ENCODE peak calls at places on chromosomes 13 and 19, in six cellular contexts. One of them, this sample, is unnamed.

GRCh38 chr13:39527961-39528720 is 74.9 kb downstream of the LHFPL6 start:
- DNase-seq in tibial nerve: no peak
- DNase-seq in HepG2: no peak
- DNase-seq in sigmoid colon: no peak
- DNase-seq in upper lobe of left lung: no peak
- DNase-seq in A549: peak
- DNase-seq in this sample: no peak

GRCh38 chr13:73782781-73783180 is 351.4 kb downstream of the KLF12 start:
- DNase-seq in tibial nerve: no peak
- DNase-seq in HepG2: peak
- DNase-seq in sigmoid colon: no peak
- DNase-seq in upper lobe of left lung: no peak
- DNase-seq in A549: no peak
- DNase-seq in this sample: no peak

GRCh38 chr13:86563308-86563707 is 764.1 kb upstream of the SLITRK6 start:
- DNase-seq in tibial nerve: no peak
- DNase-seq in HepG2: no peak
- DNase-seq in sigmoid colon: no peak
- DNase-seq in upper lobe of left lung: no peak
- DNase-seq in A549: no peak
- DNase-seq in this sample: no peak

GRCh38 chr13:106573855-106574254 is 5.9 kb upstream of the ARGLU1 start:
- DNase-seq in tibial nerve: peak
- DNase-seq in HepG2: no peak
- DNase-seq in sigmoid colon: peak
- DNase-seq in upper lobe of left lung: no peak
- DNase-seq in A549: no peak
- DNase-seq in this sample: no peak

GRCh38 chr19:11381535-11382369 is 2.4 kb downstream of the EPOR start:
- DNase-seq in tibial nerve: peak
- DNase-seq in HepG2: no peak
- DNase-seq in sigmoid colon: peak
- DNase-seq in upper lobe of left lung: peak
- DNase-seq in A549: peak
- DNase-seq in this sample: no peak

GRCh38 chr19:48509467-48510194 is 2.0 kb downstream of the LMTK3 start:
- DNase-seq in tibial nerve: no peak
- DNase-seq in HepG2: no peak
- DNase-seq in sigmoid colon: no peak
- DNase-seq in upper lobe of left lung: no peak
- DNase-seq in A549: peak
- DNase-seq in this sample: no peak

GRCh38 chr13:110294146-110294545 is 12.8 kb downstream of the COL4A1 start:
- DNase-seq in tibial nerve: no peak
- DNase-seq in HepG2: no peak
- DNase-seq in sigmoid colon: peak
- DNase-seq in upper lobe of left lung: no peak
- DNase-seq in A549: no peak
- DNase-seq in this sample: no peak

GRCh38 chr19:53102701-53103140 is 501 bp downstream of the ZNF160 start:
- DNase-seq in tibial nerve: no peak
- DNase-seq in HepG2: no peak
- DNase-seq in sigmoid colon: peak
- DNase-seq in upper lobe of left lung: peak
- DNase-seq in A549: peak
- DNase-seq in this sample: no peak

GRCh38 chr13:47678201-47678963 is 322.7 kb downstream of the SUCLA2 start:
- DNase-seq in tibial nerve: no peak
- DNase-seq in HepG2: no peak
- DNase-seq in sigmoid colon: no peak
- DNase-seq in upper lobe of left lung: no peak
- DNase-seq in A549: no peak
- DNase-seq in this sample: no peak

GRCh38 chr19:8224394-8225145 is 15.4 kb downstream of the CERS4 start:
- DNase-seq in tibial nerve: peak
- DNase-seq in HepG2: no peak
- DNase-seq in sigmoid colon: peak
- DNase-seq in upper lobe of left lung: no peak
- DNase-seq in A549: peak
- DNase-seq in this sample: no peak

GRCh38 chr13:36819811-36820140 is 754 bp downstream of the RFXAP start:
- DNase-seq in tibial nerve: no peak
- DNase-seq in HepG2: no peak
- DNase-seq in sigmoid colon: no peak
- DNase-seq in upper lobe of left lung: no peak
- DNase-seq in A549: peak
- DNase-seq in this sample: no peak

GRCh38 chr13:59747529-59747928 is 416.2 kb downstream of the DIAPH3 start:
- DNase-seq in tibial nerve: no peak
- DNase-seq in HepG2: peak
- DNase-seq in sigmoid colon: no peak
- DNase-seq in upper lobe of left lung: no peak
- DNase-seq in A549: no peak
- DNase-seq in this sample: no peak

GRCh38 chr19:39320948-39321831 is 527 bp upstream of the LRFN1 start:
- DNase-seq in tibial nerve: no peak
- DNase-seq in HepG2: no peak
- DNase-seq in sigmoid colon: no peak
- DNase-seq in upper lobe of left lung: no peak
- DNase-seq in A549: no peak
- DNase-seq in this sample: no peak

GRCh38 chr13:106177146-106177545 is 358.3 kb downstream of the EFNB2 start:
- DNase-seq in tibial nerve: no peak
- DNase-seq in HepG2: no peak
- DNase-seq in sigmoid colon: no peak
- DNase-seq in upper lobe of left lung: no peak
- DNase-seq in A549: no peak
- DNase-seq in this sample: no peak

GRCh38 chr19:367963-368623 is 23.5 kb upstream of the MIER2 start:
- DNase-seq in tibial nerve: no peak
- DNase-seq in HepG2: no peak
- DNase-seq in sigmoid colon: no peak
- DNase-seq in upper lobe of left lung: no peak
- DNase-seq in A549: no peak
- DNase-seq in this sample: no peak

GRCh38 chr13:90690458-90691063 is 656.9 kb upstream of the MIR17HG start:
- DNase-seq in tibial nerve: no peak
- DNase-seq in HepG2: no peak
- DNase-seq in sigmoid colon: no peak
- DNase-seq in upper lobe of left lung: no peak
- DNase-seq in A549: no peak
- DNase-seq in this sample: no peak

GRCh38 chr19:30318936-30319335 is 53.2 kb upstream of the ZNF536 start:
- DNase-seq in tibial nerve: no peak
- DNase-seq in HepG2: no peak
- DNase-seq in sigmoid colon: no peak
- DNase-seq in upper lobe of left lung: no peak
- DNase-seq in A549: no peak
- DNase-seq in this sample: no peak

GRCh38 chr13:91017031-91017668 is 330.3 kb upstream of the MIR17HG start:
- DNase-seq in tibial nerve: no peak
- DNase-seq in HepG2: no peak
- DNase-seq in sigmoid colon: no peak
- DNase-seq in upper lobe of left lung: no peak
- DNase-seq in A549: peak
- DNase-seq in this sample: no peak

GRCh38 chr19:58054792-58055482 is 4.1 kb upstream of the ZNF135 start:
- DNase-seq in tibial nerve: no peak
- DNase-seq in HepG2: no peak
- DNase-seq in sigmoid colon: no peak
- DNase-seq in upper lobe of left lung: no peak
- DNase-seq in A549: no peak
- DNase-seq in this sample: no peak

GRCh38 chr13:30395192-30396158 is 26.8 kb upstream of the UBE2L5 start:
- DNase-seq in tibial nerve: peak
- DNase-seq in HepG2: peak
- DNase-seq in sigmoid colon: peak
- DNase-seq in upper lobe of left lung: no peak
- DNase-seq in A549: peak
- DNase-seq in this sample: peak

GRCh38 chr13:50419466-50419865 is 404.2 kb downstream of the KCNRG start:
- DNase-seq in tibial nerve: no peak
- DNase-seq in HepG2: no peak
- DNase-seq in sigmoid colon: no peak
- DNase-seq in upper lobe of left lung: no peak
- DNase-seq in A549: no peak
- DNase-seq in this sample: no peak

GRCh38 chr13:26305676-26306075 is 51.7 kb downstream of the CDK8 start:
- DNase-seq in tibial nerve: no peak
- DNase-seq in HepG2: no peak
- DNase-seq in sigmoid colon: no peak
- DNase-seq in upper lobe of left lung: no peak
- DNase-seq in A549: no peak
- DNase-seq in this sample: no peak

GRCh38 chr19:12126707-12127106 is 13.4 kb downstream of the ZNF20 start:
- DNase-seq in tibial nerve: no peak
- DNase-seq in HepG2: peak
- DNase-seq in sigmoid colon: no peak
- DNase-seq in upper lobe of left lung: no peak
- DNase-seq in A549: no peak
- DNase-seq in this sample: no peak

GRCh38 chr19:46372901-46373572 is 26.1 kb downstream of the PPP5C start:
- DNase-seq in tibial nerve: no peak
- DNase-seq in HepG2: no peak
- DNase-seq in sigmoid colon: peak
- DNase-seq in upper lobe of left lung: peak
- DNase-seq in A549: peak
- DNase-seq in this sample: no peak

GRCh38 chr13:102028846-102029245 is 373.0 kb downstream of the FGF14 start:
- DNase-seq in tibial nerve: no peak
- DNase-seq in HepG2: no peak
- DNase-seq in sigmoid colon: no peak
- DNase-seq in upper lobe of left lung: no peak
- DNase-seq in A549: no peak
- DNase-seq in this sample: no peak

GRCh38 chr13:76846363-76846762 is 39.8 kb downstream of the KCTD12 start:
- DNase-seq in tibial nerve: no peak
- DNase-seq in HepG2: no peak
- DNase-seq in sigmoid colon: no peak
- DNase-seq in upper lobe of left lung: no peak
- DNase-seq in A549: no peak
- DNase-seq in this sample: no peak

GRCh38 chr19:51327066-51327985 is 14.6 kb downstream of the VSIG10L start:
- DNase-seq in tibial nerve: no peak
- DNase-seq in HepG2: peak
- DNase-seq in sigmoid colon: no peak
- DNase-seq in upper lobe of left lung: peak
- DNase-seq in A549: peak
- DNase-seq in this sample: no peak

GRCh38 chr13:87661471-87661870 is 9.7 kb upstream of the SLITRK5 start:
- DNase-seq in tibial nerve: no peak
- DNase-seq in HepG2: no peak
- DNase-seq in sigmoid colon: no peak
- DNase-seq in upper lobe of left lung: no peak
- DNase-seq in A549: no peak
- DNase-seq in this sample: no peak

GRCh38 chr19:442085-442484 is 18.7 kb downstream of the SHC2 start:
- DNase-seq in tibial nerve: no peak
- DNase-seq in HepG2: no peak
- DNase-seq in sigmoid colon: no peak
- DNase-seq in upper lobe of left lung: no peak
- DNase-seq in A549: no peak
- DNase-seq in this sample: no peak

DNA sequence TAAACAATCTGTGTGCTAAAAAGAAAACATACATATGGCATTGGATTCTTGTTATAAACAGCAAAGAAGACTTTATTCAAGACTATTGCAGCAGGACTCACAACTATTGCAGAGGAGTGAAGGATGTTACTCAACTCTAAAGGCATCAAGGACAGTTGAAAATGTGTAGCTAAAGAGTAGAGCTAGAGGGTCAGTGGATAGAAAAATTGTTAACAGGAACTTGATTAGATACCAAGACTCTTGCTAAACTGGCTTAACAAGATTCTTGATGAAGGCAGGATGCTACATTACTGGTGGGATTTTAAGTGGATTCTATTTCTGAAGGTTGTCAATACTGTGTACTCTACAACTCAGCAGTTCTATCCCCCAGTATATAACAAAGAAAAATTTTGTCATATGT is 1183.3 kb downstream of the SLITRK1 start:
- DNase-seq in tibial nerve: no peak
- DNase-seq in HepG2: no peak
- DNase-seq in sigmoid colon: no peak
- DNase-seq in upper lobe of left lung: no peak
- DNase-seq in A549: no peak
- DNase-seq in this sample: no peak
- H3K4me3 ChIP-seq in tibial nerve: no peak
- H3K4me3 ChIP-seq in HepG2: no peak
- H3K4me3 ChIP-seq in sigmoid colon: no peak
- H3K4me3 ChIP-seq in upper lobe of left lung: no peak
- H3K4me3 ChIP-seq in A549: no peak
- H3K4me3 ChIP-seq in this sample: no peak

GRCh38 chr13:108812165-108812564 is 182.8 kb downstream of the MYO16 start:
- DNase-seq in tibial nerve: no peak
- DNase-seq in HepG2: no peak
- DNase-seq in sigmoid colon: no peak
- DNase-seq in upper lobe of left lung: no peak
- DNase-seq in A549: no peak
- DNase-seq in this sample: no peak
- TF ChIP-seq CTCF in tibial nerve: no peak
- TF ChIP-seq CTCF in HepG2: no peak
- TF ChIP-seq CTCF in sigmoid colon: no peak
- TF ChIP-seq CTCF in upper lobe of left lung: no peak
- TF ChIP-seq CTCF in A549: no peak
- TF ChIP-seq CTCF in this sample: no peak

GRCh38 chr19:2064788-2065524 is 13.9 kb upstream of the MKNK2 start:
- DNase-seq in tibial nerve: no peak
- DNase-seq in HepG2: no peak
- DNase-seq in sigmoid colon: peak
- DNase-seq in upper lobe of left lung: peak
- DNase-seq in A549: no peak
- DNase-seq in this sample: no peak
- TF ChIP-seq EP300 in tibial nerve: peak
- TF ChIP-seq EP300 in HepG2: no peak
- TF ChIP-seq EP300 in sigmoid colon: peak
- TF ChIP-seq EP300 in upper lobe of left lung: peak
- TF ChIP-seq EP300 in A549: no peak
- TF ChIP-seq EP300 in this sample: no peak

DNA sequence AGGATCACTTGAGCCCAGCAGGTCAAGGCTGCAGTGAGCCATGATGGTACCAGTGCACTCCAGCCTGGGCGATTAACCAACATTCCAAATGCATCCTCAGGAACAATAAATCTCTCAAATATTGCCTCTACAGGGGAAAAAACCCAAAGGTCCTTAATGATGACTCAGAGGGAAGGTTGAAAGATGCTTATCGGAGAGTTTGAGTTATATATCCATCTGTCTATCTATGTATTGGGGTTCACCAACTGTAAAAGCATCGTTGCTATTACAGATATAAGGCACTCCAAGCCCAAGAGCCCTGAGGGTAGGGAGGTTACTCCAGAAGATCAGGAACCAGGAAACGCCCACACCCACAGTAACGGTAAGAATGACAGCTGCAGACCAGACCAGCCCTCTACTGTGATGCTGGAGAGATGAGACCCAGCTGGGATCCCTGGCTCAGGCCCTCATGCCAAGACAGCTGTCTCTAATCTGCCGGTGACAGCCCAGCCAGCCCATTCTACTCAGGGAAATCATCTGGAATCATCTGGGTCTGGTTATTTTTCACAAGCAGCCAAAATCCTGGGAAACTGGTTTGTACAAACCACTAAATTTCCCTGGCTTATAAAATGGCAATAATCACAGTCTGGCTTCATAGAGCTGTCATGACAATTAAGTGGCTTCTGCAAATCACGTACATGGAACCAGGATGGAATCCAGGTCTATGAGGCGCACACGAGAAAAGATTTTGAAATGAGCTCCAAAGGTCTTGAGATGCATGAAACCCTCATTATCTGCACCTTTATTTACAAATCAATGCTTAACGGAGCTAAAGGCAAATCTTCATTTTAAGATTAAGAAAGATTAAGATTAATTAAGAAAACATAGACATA is 23.8 kb downstream of the TEX101 start:
- DNase-seq in tibial nerve: no peak
- DNase-seq in HepG2: no peak
- DNase-seq in sigmoid colon: peak
- DNase-seq in upper lobe of left lung: no peak
- DNase-seq in A549: peak
- DNase-seq in this sample: peak
- H3K4me3 ChIP-seq in tibial nerve: no peak
- H3K4me3 ChIP-seq in HepG2: no peak
- H3K4me3 ChIP-seq in sigmoid colon: no peak
- H3K4me3 ChIP-seq in upper lobe of left lung: no peak
- H3K4me3 ChIP-seq in A549: peak
- H3K4me3 ChIP-seq in this sample: no peak

This sample was measured in esophagus muscularis mucosa.